ENCODE peak calls at places on chromosome 16, in six cellular contexts. D is Right ventricle myocardium superior; G is pons; H is occipital lobe; J is C1 segment of cervical spinal cord; Q is stimulated activated CD4-positive, alpha-beta T cell treated with anti-CD3 and anti-CD28 coated beads, Interleukin-1b, Interleukin-23, amount 100 ng/mL, for 1 hour. Z is an unnamed sample.

GRCh38 chr16:19728636-19728965 is 10.5 kb downstream of the IQCK start:
- DNase-seq in G (no peak), H (no peak), Q (no peak), J (no peak), D (no peak), Z (no peak)

GRCh38 chr16:57384248-57385070 is 12.2 kb downstream of the CX3CL1 start:
- DNase-seq in G (no peak), H (no peak), J (no peak), D (no peak), Q (no peak), Z (no peak)

GRCh38 chr16:81940781-81941560 is 70.3 kb downstream of the SDR42E1 start:
- DNase-seq in Q (no peak), J (no peak), H (no peak), G (peak), D (no peak), Z (no peak)

GRCh38 chr16:55155815-55156214 is 168.2 kb upstream of the IRX6 start:
- DNase-seq in Q (no peak), H (no peak), G (no peak), J (no peak), D (no peak), Z (no peak)

GRCh38 chr16:50644730-50645129 is 36.4 kb downstream of the SNX20 start:
- DNase-seq in D (no peak), G (peak), Q (no peak), J (peak), H (no peak), Z (no peak)

GRCh38 chr16:51409001-51409675 is 258.1 kb upstream of the SALL1 start:
- DNase-seq in J (no peak), D (no peak), G (no peak), Q (no peak), H (no peak), Z (no peak)

GRCh38 chr16:23182206-23182674 is 305 bp upstream of the SCNN1G start:
- DNase-seq in G (peak), D (peak), J (peak), H (peak), Q (peak), Z (peak)

GRCh38 chr16:18984425-18985005 is 781 bp downstream of the TMC7 start:
- DNase-seq in Q (no peak), J (no peak), D (no peak), G (peak), H (no peak), Z (peak)

GRCh38 chr16:70391881-70392481 is 45.3 kb downstream of the DDX19A start:
- DNase-seq in H (peak), J (no peak), G (no peak), D (no peak), Q (no peak), Z (no peak)

Z was measured in spleen.